ENCODE peak calls at places on chromosomes 3 and 15, in eight cellular contexts. R is breast epithelium, G is pancreas, A is mucosa of descending colon, K is Peyer's patch, V is esophagus squamous epithelium, Z is left ventricle myocardium inferior, U is MM.1S. Y is an unnamed sample. For H3K4me1 and H3K9me3, the result is how much of the 10 kb centered on the place peaks cover.

GRCh38 chr15:44468713-44469385 is 41.4 kb downstream of the CTDSPL2 start:
- DNase-seq in G (no peak), U (no peak), V (no peak), R (no peak), Z (no peak), A (no peak), K (no peak), Y (no peak)

GRCh38 chr15:44593042-44593736 is 56.2 kb downstream of the EIF3J start:
- DNase-seq in R (no peak), K (no peak), G (no peak), A (no peak), U (peak), Z (no peak), V (no peak), Y (no peak)

GRCh38 chr3:62708642-62709041 is 166.6 kb downstream of the CADPS start:
- DNase-seq in A (no peak), G (no peak), U (no peak), V (no peak), Z (no peak), K (no peak), R (no peak), Y (no peak)

GRCh38 chr3:76367281-76367680 is 581.9 kb upstream of the ZNF717 start:
- DNase-seq in V (no peak), R (no peak), K (no peak), A (no peak), Z (no peak), U (no peak), G (no peak), Y (no peak)

GRCh38 chr15:25613113-25613512 is 174.3 kb upstream of the UBE3A start:
- DNase-seq in K (no peak), R (no peak), V (no peak), Z (no peak), U (no peak), G (no peak), A (no peak), Y (no peak)

GRCh38 chr3:144516029-144516428 is 544.4 kb downstream of the DIPK2A start:
- DNase-seq in U (no peak), Z (no peak), A (no peak), R (no peak), V (no peak), G (no peak), K (no peak), Y (no peak)

GRCh38 chr15:92878593-92879053 is 21.5 kb upstream of the CHD2 start:
- DNase-seq in Z (no peak), K (no peak), R (no peak), U (no peak), V (no peak), A (no peak), G (peak), Y (no peak)

GRCh38 chr3:128457918-128458317 is 8.8 kb downstream of the DNAJB8 start:
- DNase-seq in R (no peak), U (no peak), G (no peak), K (no peak), Z (no peak), V (no peak), A (no peak), Y (no peak)

GRCh38 chr3:162629372-162629771 is 1132.8 kb downstream of the OTOL1 start:
- DNase-seq in V (no peak), Z (no peak), G (no peak), R (no peak), K (no peak), U (no peak), A (no peak), Y (no peak)

GRCh38 chr3:113231391-113231790 is 20.0 kb downstream of the BOC start:
- DNase-seq in Z (no peak), K (no peak), G (no peak), R (no peak), V (no peak), A (no peak), U (no peak), Y (no peak)

GRCh38 chr15:55637086-55637485 is 48.9 kb upstream of the PYGO1 start:
- DNase-seq in R (no peak), K (no peak), Z (no peak), G (no peak), A (no peak), U (no peak), V (no peak), Y (no peak)

GRCh38 chr3:61853912-61854311 is 292.5 kb downstream of the PTPRG start:
- DNase-seq in G (no peak), V (no peak), R (no peak), K (no peak), A (no peak), U (peak), Z (no peak), Y (no peak)

GRCh38 chr3:171459130-171459941 is 869 bp downstream of the TNIK start:
- DNase-seq in K (peak), A (peak), Z (peak), U (peak), G (peak), R (no peak), V (no peak), Y (peak)

GRCh38 chr15:31274496-31275330 is 51.9 kb upstream of the KLF13 start:
- DNase-seq in A (no peak), K (no peak), Z (no peak), V (no peak), R (peak), G (no peak), U (no peak), Y (no peak)

GRCh38 chr15:90408657-90409056 is 20.6 kb downstream of the IQGAP1 start:
- DNase-seq in A (no peak), V (no peak), U (no peak), Z (no peak), R (no peak), K (no peak), G (no peak), Y (no peak)

GRCh38 chr15:90411176-90411575 is 23.1 kb downstream of the IQGAP1 start:
- DNase-seq in G (no peak), V (no peak), K (no peak), Z (no peak), R (no peak), A (no peak), U (no peak), Y (no peak)

GRCh38 chr15:90405208-90405607 is 17.2 kb downstream of the IQGAP1 start:
- DNase-seq in K (no peak), V (no peak), G (no peak), Z (no peak), R (no peak), A (no peak), U (no peak), Y (no peak)

GRCh38 chr15:90412356-90413194 is 24.5 kb downstream of the IQGAP1 start:
- DNase-seq in Z (no peak), G (no peak), K (no peak), V (no peak), A (no peak), U (no peak), R (no peak), Y (no peak)

DNA sequence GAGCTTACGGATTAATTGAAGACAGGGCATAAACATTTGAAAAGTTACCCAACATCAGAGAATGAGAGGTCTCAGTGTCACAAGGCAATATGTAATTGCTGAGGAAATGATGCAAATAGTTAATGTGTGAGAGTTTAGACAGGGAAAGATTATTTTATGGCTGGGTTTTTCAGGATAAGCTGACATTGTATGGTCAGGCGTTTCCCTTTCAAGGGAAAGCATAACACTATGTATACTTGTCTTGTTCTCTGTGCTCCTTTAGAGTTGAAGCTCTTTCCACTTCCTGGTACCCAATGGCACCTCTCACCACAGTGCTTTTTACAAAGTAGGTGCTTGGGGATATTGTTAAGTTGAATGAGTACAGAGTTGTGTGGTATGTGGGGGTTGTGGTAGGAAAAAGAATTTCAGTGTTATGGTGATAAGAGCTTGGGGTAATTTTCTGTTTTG is 19.9 kb downstream of the IQGAP1 start:
- DNase-seq in R (no peak), A (no peak), U (no peak), V (no peak), K (no peak), G (no peak), Z (no peak), Y (no peak)
- H3K4me1 ChIP-seq in R (under half), A (half or more), U (under half), V (under half), K (under half), G (under half), Z (half or more), Y (under half)

DNA sequence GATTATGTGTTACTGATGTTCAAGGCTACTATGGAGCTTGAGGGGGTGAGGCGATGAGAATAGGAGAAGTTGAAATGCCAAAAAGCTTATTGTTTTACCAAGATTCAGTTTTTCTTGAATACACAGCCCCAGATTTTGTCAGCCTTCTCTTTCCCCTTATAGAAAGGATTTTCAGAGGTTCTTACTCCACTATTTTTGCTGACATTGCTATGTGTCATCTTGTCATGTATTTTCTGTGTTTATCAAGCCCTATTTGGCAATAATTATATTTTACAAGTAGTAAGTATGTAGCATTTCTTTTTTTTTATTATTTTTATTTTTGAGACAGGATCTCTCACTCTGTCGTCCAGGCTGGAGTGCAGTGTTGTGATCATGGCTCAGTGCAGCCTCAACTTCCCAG is 133.1 kb downstream of the ATG7 start:
- DNase-seq in A (no peak), R (no peak), Z (no peak), G (no peak), U (no peak), V (no peak), K (no peak), Y (no peak)
- H3K9me3 ChIP-seq in A (under half), R (under half), Z (under half), G (under half), U (under half), V (under half), K (under half), Y (under half)

DNA sequence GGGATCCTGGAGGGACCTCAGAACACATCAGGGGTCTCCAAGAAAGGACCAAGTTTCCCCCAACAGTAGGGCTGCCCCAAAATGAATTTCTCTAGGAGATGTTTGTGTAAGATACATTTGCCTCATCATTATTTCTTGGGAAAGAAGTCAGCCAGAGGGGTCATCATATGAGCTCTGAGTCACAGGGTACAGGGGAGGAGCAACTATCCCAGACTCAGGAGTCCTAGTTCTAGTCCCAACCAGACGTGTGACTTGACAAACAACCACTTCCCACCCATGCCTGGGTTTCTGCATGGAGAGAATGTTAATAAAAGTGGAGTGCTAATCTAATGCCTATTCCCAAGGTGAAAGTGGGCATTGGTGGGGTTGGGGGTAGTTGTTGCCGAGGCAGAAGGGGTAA is 144.1 kb downstream of the ALDH1A2 start:
- DNase-seq in G (no peak), U (no peak), V (no peak), Z (no peak), R (no peak), A (no peak), K (no peak), Y (no peak)
- H3K4me1 ChIP-seq in G (under half), U (under half), V (under half), Z (half or more), R (under half), A (under half), K (under half), Y (under half)

DNA sequence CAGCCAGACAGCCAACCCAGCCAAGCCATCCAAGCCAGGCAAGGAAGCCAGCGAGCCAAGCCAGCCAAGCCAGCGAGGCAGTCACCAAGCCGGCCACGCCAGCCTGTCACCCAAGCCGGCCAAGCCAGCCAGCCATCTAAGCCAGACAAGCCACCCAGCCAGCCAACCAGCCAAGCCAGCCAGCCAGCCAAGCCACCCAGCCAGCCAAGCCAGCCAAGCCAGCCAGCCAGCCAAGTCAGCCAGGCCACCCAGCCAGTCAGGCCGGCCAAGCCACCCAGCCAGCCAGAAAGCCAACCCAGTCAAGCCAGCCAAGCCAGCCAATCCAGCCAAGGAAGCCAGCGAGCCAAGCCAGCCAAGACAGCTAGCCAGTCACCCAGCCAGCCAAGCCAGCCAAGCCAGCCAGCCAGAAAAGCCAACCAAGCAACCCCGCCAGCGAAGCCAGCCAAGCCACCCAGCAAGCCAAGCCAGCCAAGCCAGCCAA is 201.2 kb downstream of the GOLGA6L6 start:
- DNase-seq in V (no peak), G (no peak), K (peak), R (peak), A (peak), U (peak), Z (peak), Y (no peak)
- H3K9me3 ChIP-seq in V (under half), G (under half), K (under half), R (half or more), A (half or more), U (under half), Z (under half), Y (under half)

DNA sequence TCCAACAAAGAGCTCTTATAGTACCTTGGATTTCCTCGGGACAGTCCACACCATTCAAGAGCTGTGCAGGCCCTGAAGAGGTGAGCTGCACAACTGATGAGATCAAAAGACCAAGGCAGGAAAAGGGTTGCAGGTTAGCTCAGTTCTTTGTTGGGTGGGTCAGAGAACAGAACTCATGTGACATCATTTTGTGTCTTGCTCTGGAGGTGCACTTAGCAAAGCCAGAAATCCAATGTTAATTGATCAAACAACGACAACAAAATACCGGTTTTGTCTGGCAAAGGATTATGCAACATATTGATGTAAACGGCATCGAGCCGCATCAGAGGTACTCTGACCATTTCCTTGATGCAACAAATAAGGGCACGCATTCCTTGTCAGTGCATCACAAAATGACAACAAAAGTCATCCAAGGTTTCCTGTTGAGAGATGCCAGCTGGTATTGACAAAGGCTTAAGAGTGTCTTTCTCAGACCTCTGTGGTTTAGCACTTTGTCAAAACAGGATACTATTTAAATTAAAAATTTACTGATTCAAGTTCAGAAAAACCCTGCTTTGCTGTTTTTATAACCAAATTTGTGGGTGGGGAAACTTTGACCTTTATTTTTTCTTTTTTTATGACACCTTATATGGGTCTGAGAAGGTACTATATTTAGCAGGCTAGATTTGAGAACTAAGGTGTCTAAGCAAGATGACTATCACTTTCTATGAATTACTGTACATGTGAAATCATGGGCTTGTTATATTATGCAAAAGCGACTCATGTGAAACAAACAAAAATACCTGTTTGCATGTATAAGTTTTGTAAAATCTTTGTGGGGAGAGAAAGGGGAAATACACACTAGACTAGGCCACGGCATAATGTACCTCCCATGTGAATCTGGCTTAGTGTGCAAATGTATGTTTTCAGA is 496.2 kb downstream of the FOXP1 start:
- DNase-seq in K (no peak), V (no peak), U (peak), Z (no peak), G (no peak), R (no peak), A (no peak), Y (peak)
- H3K4me1 ChIP-seq in K (under half), V (under half), U (under half), Z (under half), G (under half), R (under half), A (under half), Y (half or more)

GRCh38 chr3:177626014-177626413 is 428.7 kb upstream of the TBL1XR1 start:
- DNase-seq in G (no peak), Z (no peak), A (no peak), V (no peak), K (no peak), R (no peak), U (no peak), Y (no peak)

GRCh38 chr3:177624523-177625495 is 427.5 kb upstream of the TBL1XR1 start:
- DNase-seq in Z (no peak), R (no peak), U (no peak), A (no peak), G (no peak), V (no peak), K (no peak), Y (no peak)

GRCh38 chr3:177622520-177622919 is 425.2 kb upstream of the TBL1XR1 start:
- DNase-seq in Z (no peak), U (no peak), R (no peak), K (no peak), V (no peak), A (no peak), G (no peak), Y (no peak)

GRCh38 chr3:177620073-177620472 is 422.8 kb upstream of the TBL1XR1 start:
- DNase-seq in K (no peak), A (no peak), G (no peak), R (no peak), U (no peak), V (no peak), Z (no peak), Y (no peak)

GRCh38 chr3:177622982-177623617 is 425.8 kb upstream of the TBL1XR1 start:
- DNase-seq in V (no peak), R (no peak), U (no peak), Z (no peak), A (no peak), K (no peak), G (no peak), Y (no peak)
- H3K9me3 ChIP-seq in V (under half), R (under half), U (under half), Z (under half), A (under half), K (under half), G (under half), Y (under half)

DNA sequence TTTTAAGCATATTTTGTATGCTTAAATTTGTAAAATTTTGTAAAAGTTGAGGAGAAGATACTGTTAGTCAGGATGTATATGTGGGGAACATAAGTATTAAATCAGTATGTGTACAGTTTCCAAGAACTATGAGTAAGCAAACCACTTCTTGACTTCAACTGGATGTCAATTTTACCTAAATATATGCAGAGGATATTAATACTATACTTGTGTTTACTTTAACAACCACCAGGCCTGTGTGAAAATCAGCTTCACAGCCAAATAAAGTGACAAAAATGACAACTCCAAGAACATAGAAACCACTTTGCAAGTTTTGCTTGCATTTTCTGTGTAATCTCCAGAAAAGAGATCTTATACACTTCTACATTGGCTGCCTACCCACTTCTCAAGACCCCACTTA is 293.3 kb upstream of the RORA start:
- DNase-seq in A (no peak), V (no peak), K (no peak), R (no peak), G (no peak), Z (no peak), U (no peak), Y (no peak)
- H3K4me1 ChIP-seq in A (under half), V (under half), K (under half), R (under half), G (under half), Z (under half), U (under half), Y (under half)

GRCh38 chr3:44495636-44496415 is 18.4 kb upstream of the ZNF445 start:
- DNase-seq in R (no peak), G (no peak), Z (no peak), U (no peak), K (no peak), V (no peak), A (no peak), Y (no peak)

GRCh38 chr3:44501971-44502370 is 24.5 kb upstream of the ZNF445 start:
- DNase-seq in U (no peak), Z (no peak), G (no peak), V (no peak), R (no peak), K (no peak), A (no peak), Y (no peak)

GRCh38 chr3:44504566-44504965 is 27.1 kb upstream of the ZNF445 start:
- DNase-seq in U (no peak), R (no peak), K (no peak), Z (no peak), G (no peak), A (no peak), V (no peak), Y (no peak)

DNA sequence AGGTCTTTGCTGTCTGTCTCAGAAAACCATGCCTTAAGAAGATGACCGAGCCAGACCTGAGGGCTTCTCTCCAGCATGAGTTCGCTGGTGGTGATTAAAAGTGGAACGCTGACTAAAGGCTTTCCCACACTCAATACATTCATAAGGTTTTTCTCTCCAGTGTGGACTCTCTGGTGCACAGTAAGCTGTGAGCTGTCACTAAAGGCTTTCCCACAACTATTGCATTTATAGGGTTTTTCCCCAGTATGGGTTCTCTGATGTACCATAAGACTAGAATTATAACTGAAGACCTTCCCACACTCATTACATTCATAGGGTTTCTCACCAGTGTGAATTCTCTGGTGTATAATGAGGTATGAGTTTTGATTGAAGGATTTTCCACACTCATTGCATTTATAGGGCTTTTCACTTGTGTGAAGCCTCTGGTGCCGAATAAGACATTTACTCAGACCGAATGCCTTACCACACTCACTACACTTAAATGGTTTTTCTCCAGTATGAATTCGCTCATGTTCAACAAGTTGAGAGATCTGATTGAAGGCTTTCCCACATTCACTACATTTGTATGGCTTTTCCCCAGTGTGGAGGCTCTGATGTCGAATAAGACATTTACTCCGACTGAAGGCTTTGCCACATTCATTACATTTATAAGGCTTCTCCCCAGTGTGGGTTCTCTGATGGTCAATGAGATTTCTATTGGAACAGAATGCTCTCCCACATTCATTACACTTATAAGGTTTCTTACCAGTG is 21.9 kb upstream of the ZNF445 start:
- DNase-seq in V (no peak), R (no peak), Z (no peak), K (no peak), U (no peak), A (no peak), G (no peak), Y (no peak)
- H3K9me3 ChIP-seq in V (half or more), R (half or more), Z (half or more), K (under half), U (under half), A (half or more), G (under half), Y (half or more)

Y was measured in naive thymus-derived CD4-positive, alpha-beta T cell.